ENCODE peak calls at places on chromosomes 1 and 21, in seven cellular contexts. One of them, this sample, is unnamed.
A peak's percentile ranks its signal among the peaks of the same experiment; 100 is the strongest.

GRCh38 chr1:220687809-220688208 is 2.4 kb upstream of the C1orf115 start:
- DNase-seq in foreskin fibroblast: no peak
- DNase-seq in neural progenitor cell: no peak
- DNase-seq in left ventricle myocardium inferior: no peak
- DNase-seq in breast epithelium: no peak
- DNase-seq in upper lobe of right lung: no peak
- DNase-seq in right lobe of liver: no peak
- DNase-seq in this sample: no peak

GRCh38 chr1:90133133-90133532 is 138.2 kb downstream of the ZNF326 start:
- DNase-seq in foreskin fibroblast: peak; percentile 11
- DNase-seq in neural progenitor cell: peak; percentile 80
- DNase-seq in left ventricle myocardium inferior: no peak
- DNase-seq in upper lobe of right lung: no peak
- DNase-seq in breast epithelium: no peak
- DNase-seq in right lobe of liver: no peak
- DNase-seq in this sample: peak; percentile 31

GRCh38 chr1:196890668-196891067 is 2.8 kb downstream of the CFHR4 start:
- DNase-seq in right lobe of liver: no peak
- DNase-seq in neural progenitor cell: no peak
- DNase-seq in upper lobe of right lung: no peak
- DNase-seq in foreskin fibroblast: no peak
- DNase-seq in breast epithelium: no peak
- DNase-seq in left ventricle myocardium inferior: no peak
- DNase-seq in this sample: no peak

GRCh38 chr1:109817881-109818280 is 54.2 kb upstream of the EPS8L3 start:
- DNase-seq in left ventricle myocardium inferior: no peak
- DNase-seq in right lobe of liver: no peak
- DNase-seq in neural progenitor cell: no peak
- DNase-seq in upper lobe of right lung: no peak
- DNase-seq in foreskin fibroblast: no peak
- DNase-seq in breast epithelium: no peak
- DNase-seq in this sample: no peak

GRCh38 chr1:190367200-190367599 is 110.5 kb downstream of the BRINP3 start:
- DNase-seq in upper lobe of right lung: no peak
- DNase-seq in foreskin fibroblast: no peak
- DNase-seq in right lobe of liver: no peak
- DNase-seq in breast epithelium: no peak
- DNase-seq in neural progenitor cell: no peak
- DNase-seq in left ventricle myocardium inferior: no peak
- DNase-seq in this sample: no peak

GRCh38 chr1:6359568-6360496 is 33.7 kb downstream of the ACOT7 start:
- DNase-seq in breast epithelium: no peak
- DNase-seq in foreskin fibroblast: peak; percentile 55
- DNase-seq in upper lobe of right lung: peak; percentile 89
- DNase-seq in left ventricle myocardium inferior: peak; percentile 53
- DNase-seq in right lobe of liver: peak; percentile 93
- DNase-seq in neural progenitor cell: peak; percentile 53
- DNase-seq in this sample: peak; percentile 92

GRCh38 chr1:170471310-170471839 is 60.6 kb upstream of the GORAB start:
- DNase-seq in upper lobe of right lung: no peak
- DNase-seq in left ventricle myocardium inferior: no peak
- DNase-seq in foreskin fibroblast: peak; percentile 11
- DNase-seq in right lobe of liver: no peak
- DNase-seq in neural progenitor cell: no peak
- DNase-seq in breast epithelium: no peak
- DNase-seq in this sample: no peak

GRCh38 chr1:118145736-118146135 is 39.3 kb downstream of the SPAG17 start:
- DNase-seq in upper lobe of right lung: no peak
- DNase-seq in neural progenitor cell: no peak
- DNase-seq in right lobe of liver: no peak
- DNase-seq in foreskin fibroblast: no peak
- DNase-seq in left ventricle myocardium inferior: no peak
- DNase-seq in breast epithelium: no peak
- DNase-seq in this sample: no peak

GRCh38 chr21:45424854-45425795 is 20.2 kb downstream of the COL18A1 start:
- DNase-seq in breast epithelium: no peak
- DNase-seq in upper lobe of right lung: no peak
- DNase-seq in foreskin fibroblast: no peak
- DNase-seq in neural progenitor cell: no peak
- DNase-seq in right lobe of liver: no peak
- DNase-seq in left ventricle myocardium inferior: no peak
- DNase-seq in this sample: no peak

GRCh38 chr1:172698224-172698623 is 39.3 kb downstream of the FASLG start:
- DNase-seq in breast epithelium: no peak
- DNase-seq in neural progenitor cell: no peak
- DNase-seq in foreskin fibroblast: no peak
- DNase-seq in upper lobe of right lung: no peak
- DNase-seq in left ventricle myocardium inferior: no peak
- DNase-seq in right lobe of liver: no peak
- DNase-seq in this sample: peak; percentile 7

GRCh38 chr1:220325306-220325995 is 53.2 kb upstream of the RAB3GAP2 start:
- DNase-seq in breast epithelium: no peak
- DNase-seq in upper lobe of right lung: no peak
- DNase-seq in foreskin fibroblast: no peak
- DNase-seq in neural progenitor cell: no peak
- DNase-seq in left ventricle myocardium inferior: no peak
- DNase-seq in right lobe of liver: no peak
- DNase-seq in this sample: no peak

GRCh38 chr1:202976633-202977032 is 9.6 kb upstream of the CYB5R1 start:
- DNase-seq in foreskin fibroblast: no peak
- DNase-seq in right lobe of liver: no peak
- DNase-seq in neural progenitor cell: no peak
- DNase-seq in breast epithelium: no peak
- DNase-seq in left ventricle myocardium inferior: no peak
- DNase-seq in upper lobe of right lung: no peak
- DNase-seq in this sample: no peak

GRCh38 chr1:15948600-15949452 is 27.1 kb downstream of the ZBTB17 start:
- DNase-seq in neural progenitor cell: no peak
- DNase-seq in left ventricle myocardium inferior: peak; percentile 64
- DNase-seq in upper lobe of right lung: peak; percentile 80
- DNase-seq in breast epithelium: no peak
- DNase-seq in foreskin fibroblast: peak; percentile 94
- DNase-seq in right lobe of liver: peak; percentile 46
- DNase-seq in this sample: peak; percentile 37

GRCh38 chr1:63921357-63921756 is 147.5 kb downstream of the ROR1 start:
- DNase-seq in foreskin fibroblast: no peak
- DNase-seq in breast epithelium: no peak
- DNase-seq in upper lobe of right lung: no peak
- DNase-seq in neural progenitor cell: no peak
- DNase-seq in left ventricle myocardium inferior: no peak
- DNase-seq in right lobe of liver: no peak
- DNase-seq in this sample: no peak

GRCh38 chr1:46488343-46489168 is 1.1 kb upstream of the DMBX1 start:
- DNase-seq in upper lobe of right lung: no peak
- DNase-seq in breast epithelium: no peak
- DNase-seq in neural progenitor cell: peak; percentile 76
- DNase-seq in left ventricle myocardium inferior: no peak
- DNase-seq in right lobe of liver: no peak
- DNase-seq in foreskin fibroblast: peak; percentile 33
- DNase-seq in this sample: no peak

GRCh38 chr1:27981146-27981545 is 21.4 kb downstream of the XKR8 start:
- DNase-seq in left ventricle myocardium inferior: no peak
- DNase-seq in breast epithelium: no peak
- DNase-seq in upper lobe of right lung: no peak
- DNase-seq in foreskin fibroblast: peak; percentile 27
- DNase-seq in right lobe of liver: no peak
- DNase-seq in neural progenitor cell: no peak
- DNase-seq in this sample: no peak

GRCh38 chr1:113797472-113797871 is 14.8 kb downstream of the RSBN1 start:
- DNase-seq in left ventricle myocardium inferior: no peak
- DNase-seq in neural progenitor cell: no peak
- DNase-seq in right lobe of liver: no peak
- DNase-seq in breast epithelium: no peak
- DNase-seq in upper lobe of right lung: no peak
- DNase-seq in foreskin fibroblast: no peak
- DNase-seq in this sample: no peak

GRCh38 chr1:15403962-15404580 is 5.6 kb upstream of the EFHD2 start:
- DNase-seq in breast epithelium: no peak
- DNase-seq in left ventricle myocardium inferior: no peak
- DNase-seq in foreskin fibroblast: no peak
- DNase-seq in upper lobe of right lung: no peak
- DNase-seq in neural progenitor cell: no peak
- DNase-seq in right lobe of liver: no peak
- DNase-seq in this sample: no peak

GRCh38 chr1:191757003-191757402 is 401.3 kb upstream of the RGS18 start:
- DNase-seq in upper lobe of right lung: no peak
- DNase-seq in neural progenitor cell: no peak
- DNase-seq in left ventricle myocardium inferior: no peak
- DNase-seq in right lobe of liver: no peak
- DNase-seq in foreskin fibroblast: peak; percentile 32
- DNase-seq in breast epithelium: no peak
- DNase-seq in this sample: no peak

GRCh38 chr1:19811206-19811851 is 3.8 kb downstream of the RNF186 start:
- DNase-seq in left ventricle myocardium inferior: peak; percentile 29
- DNase-seq in upper lobe of right lung: peak; percentile 74
- DNase-seq in breast epithelium: peak; percentile 62
- DNase-seq in neural progenitor cell: peak; percentile 68
- DNase-seq in right lobe of liver: peak; percentile 73
- DNase-seq in foreskin fibroblast: peak; percentile 74
- DNase-seq in this sample: peak; percentile 70

GRCh38 chr1:36542024-36542961 is 59.6 kb upstream of the CSF3R start:
- DNase-seq in foreskin fibroblast: no peak
- DNase-seq in left ventricle myocardium inferior: no peak
- DNase-seq in neural progenitor cell: no peak
- DNase-seq in upper lobe of right lung: peak; percentile 40
- DNase-seq in breast epithelium: no peak
- DNase-seq in right lobe of liver: peak; percentile 36
- DNase-seq in this sample: no peak

GRCh38 chr1:198563578-198563977 is 23.1 kb upstream of the ATP6V1G3 start:
- DNase-seq in left ventricle myocardium inferior: no peak
- DNase-seq in upper lobe of right lung: no peak
- DNase-seq in foreskin fibroblast: peak; percentile 13
- DNase-seq in right lobe of liver: no peak
- DNase-seq in neural progenitor cell: no peak
- DNase-seq in breast epithelium: no peak
- DNase-seq in this sample: no peak

GRCh38 chr21:38768385-38769071 is 37.2 kb upstream of the ETS2 start:
- DNase-seq in right lobe of liver: no peak
- DNase-seq in upper lobe of right lung: no peak
- DNase-seq in breast epithelium: no peak
- DNase-seq in left ventricle myocardium inferior: no peak
- DNase-seq in foreskin fibroblast: peak; percentile 89
- DNase-seq in neural progenitor cell: no peak
- DNase-seq in this sample: peak; percentile 38

DNA sequence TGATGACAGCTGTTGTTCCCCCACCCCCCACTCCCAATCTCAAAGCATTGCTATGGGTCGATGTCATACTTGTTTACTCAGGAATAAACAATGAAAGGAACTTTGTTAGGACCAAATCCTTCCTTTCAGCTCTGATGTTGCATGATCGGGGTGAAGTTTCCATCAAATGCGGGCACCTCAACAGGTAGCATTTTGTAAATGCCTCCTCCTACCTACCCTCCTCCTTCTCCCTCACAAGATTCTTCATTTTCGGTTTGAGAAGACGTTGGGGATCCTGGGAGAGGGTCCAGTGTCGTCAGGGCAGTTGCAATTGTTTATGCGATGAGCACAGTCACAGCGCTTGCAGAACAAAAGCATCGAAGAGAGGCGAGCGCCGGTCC is 758 bp upstream of the HUNK start:
- DNase-seq in upper lobe of right lung: no peak
- DNase-seq in left ventricle myocardium inferior: no peak
- DNase-seq in neural progenitor cell: no peak
- DNase-seq in right lobe of liver: no peak
- DNase-seq in breast epithelium: no peak
- DNase-seq in foreskin fibroblast: no peak
- DNase-seq in this sample: no peak
- H3K4me3 ChIP-seq in upper lobe of right lung: peak overlapping the region; percentile 54
- H3K4me3 ChIP-seq in left ventricle myocardium inferior: peak overlapping the region; percentile 72
- H3K4me3 ChIP-seq in neural progenitor cell: peak overlapping the region; percentile 99
- H3K4me3 ChIP-seq in right lobe of liver: peak overlapping the region; percentile 55
- H3K4me3 ChIP-seq in breast epithelium: peak overlapping the region; percentile 87
- H3K4me3 ChIP-seq in foreskin fibroblast: peak overlapping the region; percentile 47
- H3K4me3 ChIP-seq in this sample: no peak overlapping the region

DNA sequence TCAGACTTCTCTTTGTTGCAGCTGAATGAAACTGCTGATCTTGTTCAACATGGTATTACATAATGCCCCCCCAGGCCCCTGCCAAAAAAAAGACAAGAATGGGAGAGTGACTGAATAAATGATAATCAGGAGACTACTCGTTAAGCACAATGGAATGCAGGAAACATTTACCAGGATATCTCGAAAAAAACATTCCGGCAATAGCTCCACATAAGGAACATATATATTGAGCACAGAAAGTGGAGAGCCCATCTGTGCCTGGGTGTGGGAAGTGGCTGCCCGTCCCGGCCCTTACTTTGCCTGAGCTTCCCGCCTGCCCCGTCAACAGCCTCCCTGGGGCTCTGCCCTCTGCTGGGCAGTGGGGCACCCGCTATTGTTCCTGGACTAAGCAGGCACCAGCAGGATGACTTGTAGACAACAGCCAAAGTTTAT is 13.4 kb downstream of the TRIM11 start:
- DNase-seq in left ventricle myocardium inferior: peak; percentile 58
- DNase-seq in breast epithelium: no peak
- DNase-seq in right lobe of liver: no peak
- DNase-seq in upper lobe of right lung: peak; percentile 76
- DNase-seq in foreskin fibroblast: peak; percentile 89
- DNase-seq in neural progenitor cell: peak; percentile 57
- DNase-seq in this sample: no peak
- TF ChIP-seq CTCF in left ventricle myocardium inferior: peak; percentile 72
- TF ChIP-seq CTCF in breast epithelium: peak; percentile 29
- TF ChIP-seq CTCF in right lobe of liver: peak; percentile 34
- TF ChIP-seq CTCF in upper lobe of right lung: peak; percentile 57
- TF ChIP-seq CTCF in foreskin fibroblast: peak; percentile 85
- TF ChIP-seq CTCF in neural progenitor cell: peak; percentile 52
- TF ChIP-seq CTCF in this sample: peak; percentile 3

GRCh38 chr1:923131-923990 is at the start of gene SAMD11:
- DNase-seq in right lobe of liver: peak; percentile 85
- DNase-seq in foreskin fibroblast: peak; percentile 92
- DNase-seq in upper lobe of right lung: peak; percentile 90
- DNase-seq in left ventricle myocardium inferior: peak; percentile 92
- DNase-seq in breast epithelium: peak; percentile 75
- DNase-seq in neural progenitor cell: peak; percentile 92
- DNase-seq in this sample: peak; percentile 52
- H3K4me3 ChIP-seq in right lobe of liver: peak within 1 kb of the TSS; percentile 55
- H3K4me3 ChIP-seq in foreskin fibroblast: peak within 1 kb of the TSS; percentile 51
- H3K4me3 ChIP-seq in upper lobe of right lung: peak within 1 kb of the TSS; percentile 44
- H3K4me3 ChIP-seq in left ventricle myocardium inferior: peak within 1 kb of the TSS; percentile 67
- H3K4me3 ChIP-seq in breast epithelium: peak within 1 kb of the TSS; percentile 70
- H3K4me3 ChIP-seq in neural progenitor cell: peak within 1 kb of the TSS; percentile 45
- H3K4me3 ChIP-seq in this sample: no peak within 1 kb of the TSS

GRCh38 chr1:217089239-217090014 is 366.2 kb upstream of the ESRRG start:
- DNase-seq in upper lobe of right lung: no peak
- DNase-seq in left ventricle myocardium inferior: peak; percentile 24
- DNase-seq in neural progenitor cell: peak; percentile 63
- DNase-seq in foreskin fibroblast: peak; percentile 68
- DNase-seq in breast epithelium: no peak
- DNase-seq in right lobe of liver: peak; percentile 49
- DNase-seq in this sample: no peak

GRCh38 chr1:217090073-217090911 is 367.1 kb upstream of the ESRRG start:
- DNase-seq in foreskin fibroblast: peak; percentile 7
- DNase-seq in upper lobe of right lung: no peak
- DNase-seq in left ventricle myocardium inferior: peak; percentile 20
- DNase-seq in neural progenitor cell: peak; percentile 12
- DNase-seq in breast epithelium: no peak
- DNase-seq in right lobe of liver: no peak
- DNase-seq in this sample: no peak

GRCh38 chr1:217091601-217092000 is 368.4 kb upstream of the ESRRG start:
- DNase-seq in breast epithelium: no peak
- DNase-seq in upper lobe of right lung: no peak
- DNase-seq in foreskin fibroblast: no peak
- DNase-seq in neural progenitor cell: no peak
- DNase-seq in right lobe of liver: no peak
- DNase-seq in left ventricle myocardium inferior: no peak
- DNase-seq in this sample: no peak

GRCh38 chr1:217088521-217089221 is 365.4 kb upstream of the ESRRG start:
- DNase-seq in foreskin fibroblast: peak; percentile 38
- DNase-seq in neural progenitor cell: peak; percentile 22
- DNase-seq in upper lobe of right lung: no peak
- DNase-seq in right lobe of liver: no peak
- DNase-seq in left ventricle myocardium inferior: no peak
- DNase-seq in breast epithelium: no peak
- DNase-seq in this sample: no peak

GRCh38 chr1:217087981-217088380 is 364.8 kb upstream of the ESRRG start:
- DNase-seq in right lobe of liver: no peak
- DNase-seq in left ventricle myocardium inferior: no peak
- DNase-seq in foreskin fibroblast: no peak
- DNase-seq in neural progenitor cell: no peak
- DNase-seq in upper lobe of right lung: no peak
- DNase-seq in breast epithelium: no peak
- DNase-seq in this sample: no peak
- TF ChIP-seq CTCF in right lobe of liver: no peak
- TF ChIP-seq CTCF in left ventricle myocardium inferior: no peak
- TF ChIP-seq CTCF in foreskin fibroblast: no peak
- TF ChIP-seq CTCF in neural progenitor cell: no peak
- TF ChIP-seq CTCF in upper lobe of right lung: no peak
- TF ChIP-seq CTCF in breast epithelium: no peak
- TF ChIP-seq CTCF in this sample: no peak

This sample was measured in GM12865.